ENCODE peak calls at places on chromosomes 11 and 22, in eight cellular contexts. One of them, this sample, is unnamed.

GRCh38 chr11:63802637-63803414 is 10.4 kb upstream of the SPINDOC start:
- DNase-seq in NCI-H774: no peak
- DNase-seq in brain pericyte: no peak
- DNase-seq in endothelial cell of umbilical vein: no peak
- DNase-seq in RCC 7860: peak
- DNase-seq in GDM1: no peak
- DNase-seq in heart right ventricle: no peak
- DNase-seq in endothelial cell: no peak
- DNase-seq in this sample: no peak

GRCh38 chr22:17847360-17848078 is 73.2 kb upstream of the BID start:
- DNase-seq in RCC 7860: no peak
- DNase-seq in heart right ventricle: no peak
- DNase-seq in GDM1: no peak
- DNase-seq in endothelial cell: no peak
- DNase-seq in NCI-H774: peak
- DNase-seq in brain pericyte: no peak
- DNase-seq in endothelial cell of umbilical vein: no peak
- DNase-seq in this sample: no peak

GRCh38 chr11:65086809-65087208 is 2.8 kb downstream of the ZFPL1 start:
- DNase-seq in GDM1: no peak
- DNase-seq in endothelial cell of umbilical vein: no peak
- DNase-seq in endothelial cell: no peak
- DNase-seq in brain pericyte: no peak
- DNase-seq in NCI-H774: no peak
- DNase-seq in heart right ventricle: no peak
- DNase-seq in RCC 7860: no peak
- DNase-seq in this sample: no peak

GRCh38 chr22:48192920-48193319 is 1430.5 kb downstream of the TBC1D22A start:
- DNase-seq in brain pericyte: no peak
- DNase-seq in endothelial cell of umbilical vein: no peak
- DNase-seq in heart right ventricle: no peak
- DNase-seq in endothelial cell: no peak
- DNase-seq in RCC 7860: no peak
- DNase-seq in GDM1: no peak
- DNase-seq in NCI-H774: no peak
- DNase-seq in this sample: no peak

GRCh38 chr22:23696326-23696851 is 5.6 kb downstream of the RGL4 start:
- DNase-seq in brain pericyte: no peak
- DNase-seq in heart right ventricle: no peak
- DNase-seq in endothelial cell: no peak
- DNase-seq in RCC 7860: no peak
- DNase-seq in endothelial cell of umbilical vein: no peak
- DNase-seq in NCI-H774: no peak
- DNase-seq in GDM1: peak
- DNase-seq in this sample: no peak

GRCh38 chr11:1453611-1454386 is 32.8 kb downstream of the MOB2 start:
- DNase-seq in RCC 7860: no peak
- DNase-seq in endothelial cell of umbilical vein: no peak
- DNase-seq in endothelial cell: peak
- DNase-seq in heart right ventricle: no peak
- DNase-seq in brain pericyte: no peak
- DNase-seq in GDM1: no peak
- DNase-seq in NCI-H774: peak
- DNase-seq in this sample: peak

GRCh38 chr11:68658661-68659060 is 25.7 kb upstream of the GAL start:
- DNase-seq in endothelial cell of umbilical vein: no peak
- DNase-seq in GDM1: no peak
- DNase-seq in NCI-H774: no peak
- DNase-seq in brain pericyte: no peak
- DNase-seq in heart right ventricle: no peak
- DNase-seq in endothelial cell: no peak
- DNase-seq in RCC 7860: no peak
- DNase-seq in this sample: no peak

GRCh38 chr11:126438691-126439090 is 83.2 kb downstream of the ST3GAL4 start:
- DNase-seq in brain pericyte: no peak
- DNase-seq in endothelial cell: no peak
- DNase-seq in endothelial cell of umbilical vein: no peak
- DNase-seq in GDM1: no peak
- DNase-seq in heart right ventricle: no peak
- DNase-seq in NCI-H774: no peak
- DNase-seq in RCC 7860: no peak
- DNase-seq in this sample: no peak

GRCh38 chr11:7639643-7640025 is 33.7 kb downstream of the CYB5R2 start:
- DNase-seq in heart right ventricle: no peak
- DNase-seq in brain pericyte: no peak
- DNase-seq in endothelial cell: no peak
- DNase-seq in NCI-H774: no peak
- DNase-seq in GDM1: no peak
- DNase-seq in endothelial cell of umbilical vein: no peak
- DNase-seq in RCC 7860: no peak
- DNase-seq in this sample: no peak

GRCh38 chr22:24155597-24156145 is 25.6 kb upstream of the SUSD2 start:
- DNase-seq in heart right ventricle: peak
- DNase-seq in NCI-H774: no peak
- DNase-seq in brain pericyte: no peak
- DNase-seq in endothelial cell: peak
- DNase-seq in GDM1: peak
- DNase-seq in endothelial cell of umbilical vein: peak
- DNase-seq in RCC 7860: no peak
- DNase-seq in this sample: peak

GRCh38 chr22:36215976-36216375 is 14.4 kb upstream of the APOL4 start:
- DNase-seq in GDM1: no peak
- DNase-seq in NCI-H774: no peak
- DNase-seq in RCC 7860: no peak
- DNase-seq in brain pericyte: no peak
- DNase-seq in endothelial cell: no peak
- DNase-seq in endothelial cell of umbilical vein: no peak
- DNase-seq in heart right ventricle: no peak
- DNase-seq in this sample: no peak

GRCh38 chr22:44355688-44356070 is 42.9 kb upstream of the SHISAL1 start:
- DNase-seq in endothelial cell: no peak
- DNase-seq in NCI-H774: no peak
- DNase-seq in RCC 7860: no peak
- DNase-seq in brain pericyte: no peak
- DNase-seq in endothelial cell of umbilical vein: no peak
- DNase-seq in GDM1: no peak
- DNase-seq in heart right ventricle: peak
- DNase-seq in this sample: no peak

This sample was measured in H1.